ENCODE peak calls at places on chromosomes 2 and 18, in nine cellular contexts. F is colonic mucosa; J is fibroblast of the aortic adventitia; U is retinal pigment epithelial cell; H is fibroblast of lung; Y is CD8-positive, alpha-beta T cell; S is psoas muscle; X is endothelial cell of umbilical vein; K is tibial artery. A is an unnamed sample.

GRCh38 chr18:31942301-31942998 is 478 bp downstream of the TRAPPC8 start:
- DNase-seq in K (no peak), H (peak), U (no peak), F (peak), Y (peak), J (peak), X (peak), S (peak), A (no peak)

GRCh38 chr2:154032220-154032619 is 160.5 kb downstream of the GALNT13 start:
- DNase-seq in X (no peak), K (no peak), H (no peak), F (no peak), U (no peak), J (no peak), Y (no peak), S (no peak), A (no peak)

GRCh38 chr2:56287974-56288373 is 104.2 kb downstream of the CCDC85A start:
- DNase-seq in H (no peak), X (peak), S (no peak), F (no peak), U (no peak), J (peak), Y (no peak), K (no peak), A (no peak)

GRCh38 chr2:160674076-160674630 is 180.5 kb upstream of the RBMS1 start:
- DNase-seq in F (no peak), H (no peak), U (peak), S (no peak), Y (no peak), X (peak), K (no peak), J (no peak), A (no peak)

GRCh38 chr2:216478151-216478550 is 20.5 kb upstream of the RPL37A start:
- DNase-seq in H (peak), Y (no peak), F (no peak), S (no peak), X (peak), U (peak), J (peak), K (no peak), A (no peak)

GRCh38 chr2:183219853-183220252 is 95.6 kb downstream of the NUP35 start:
- DNase-seq in X (no peak), H (peak), U (no peak), F (no peak), Y (no peak), S (no peak), K (no peak), J (peak), A (no peak)

GRCh38 chr18:5447442-5447841 is 96.4 kb downstream of the EPB41L3 start:
- DNase-seq in F (no peak), H (no peak), Y (no peak), X (no peak), K (no peak), U (no peak), S (no peak), J (no peak), A (no peak)

GRCh38 chr2:237432484-237433092 is 18.6 kb upstream of the COL6A3 start:
- DNase-seq in F (no peak), U (peak), S (no peak), K (no peak), Y (peak), J (peak), X (no peak), H (peak), A (no peak)

GRCh38 chr2:40658917-40659316 is 207.0 kb upstream of the SLC8A1 start:
- DNase-seq in F (no peak), K (no peak), U (no peak), S (no peak), J (peak), X (peak), Y (no peak), H (peak), A (no peak)

GRCh38 chr18:26103579-26103978 is 13.2 kb upstream of the SS18 start:
- DNase-seq in H (no peak), X (no peak), S (no peak), K (no peak), F (no peak), Y (peak), J (no peak), U (no peak), A (no peak)

GRCh38 chr2:239621611-239622010 is 220.8 kb upstream of the HDAC4 start:
- DNase-seq in S (no peak), X (no peak), K (no peak), J (no peak), H (no peak), Y (no peak), F (no peak), U (no peak), A (peak)

GRCh38 chr18:48833701-48834394 is 116.9 kb downstream of the SMAD7 start:
- DNase-seq in X (no peak), F (no peak), K (peak), Y (peak), H (no peak), U (no peak), J (no peak), S (peak), A (no peak)

GRCh38 chr18:66724664-66725356 is 120.9 kb upstream of the CDH19 start:
- DNase-seq in X (no peak), S (no peak), Y (no peak), K (no peak), H (no peak), U (peak), F (peak), J (no peak), A (no peak)

GRCh38 chr2:170719810-170720209 is 4.7 kb downstream of the SP5 start:
- DNase-seq in X (no peak), U (no peak), S (no peak), F (no peak), H (no peak), K (no peak), Y (no peak), J (no peak), A (no peak)

GRCh38 chr2:127105656-127106456 is 1.1 kb downstream of the BIN1 start:
- DNase-seq in J (peak), H (peak), Y (no peak), U (no peak), S (peak), X (peak), F (peak), K (peak), A (peak)

GRCh38 chr2:232139171-232139594 is 177.7 kb downstream of the DIS3L2 start:
- DNase-seq in J (no peak), S (no peak), U (no peak), H (no peak), F (no peak), X (no peak), K (no peak), Y (no peak), A (no peak)

GRCh38 chr2:77797088-77797487 is 274.9 kb upstream of the LRRTM4 start:
- DNase-seq in J (no peak), U (peak), K (no peak), H (no peak), F (no peak), S (no peak), X (no peak), Y (no peak), A (no peak)

GRCh38 chr2:71082402-71083252 is 14.2 kb downstream of the NAGK start:
- DNase-seq in F (no peak), Y (no peak), X (no peak), K (no peak), U (no peak), H (no peak), S (no peak), J (no peak), A (no peak)

GRCh38 chr18:24802439-24802838 is 342.0 kb downstream of the HRH4 start:
- DNase-seq in U (no peak), Y (no peak), F (peak), S (no peak), H (no peak), X (no peak), J (no peak), K (no peak), A (no peak)

GRCh38 chr2:212811036-212811805 is 272.6 kb upstream of the ERBB4 start:
- DNase-seq in J (peak), K (no peak), F (no peak), U (no peak), Y (no peak), S (no peak), H (peak), X (no peak), A (no peak)

GRCh38 chr18:29164993-29165599 is 988.2 kb upstream of the CDH2 start:
- DNase-seq in H (peak), X (peak), S (no peak), F (no peak), K (no peak), U (peak), Y (no peak), J (peak), A (no peak)

GRCh38 chr2:184351126-184351525 is 247.2 kb upstream of the ZNF804A start:
- DNase-seq in F (no peak), H (no peak), Y (no peak), U (no peak), S (no peak), J (no peak), K (no peak), X (no peak), A (no peak)

GRCh38 chr2:112880696-112881095 is 30.3 kb upstream of the IL37 start:
- DNase-seq in Y (no peak), F (no peak), X (peak), H (no peak), K (no peak), J (no peak), U (no peak), S (no peak), A (no peak)

GRCh38 chr18:76699923-76700322 is 122.4 kb upstream of the ZNF236 start:
- DNase-seq in Y (no peak), X (no peak), S (no peak), K (no peak), J (no peak), U (no peak), F (no peak), H (peak), A (no peak)

GRCh38 chr2:176814740-176815367 is 397.7 kb upstream of the HNRNPA3 start:
- DNase-seq in J (peak), S (no peak), X (peak), F (no peak), H (peak), U (no peak), Y (no peak), K (no peak), A (no peak)

GRCh38 chr2:10876963-10877362 is 34.8 kb upstream of the KCNF1 start:
- DNase-seq in U (no peak), K (no peak), Y (no peak), X (no peak), S (no peak), H (no peak), F (peak), J (no peak), A (no peak)

GRCh38 chr2:12318427-12319057 is 398.2 kb upstream of the TRIB2 start:
- DNase-seq in K (no peak), J (peak), H (no peak), X (no peak), U (no peak), S (no peak), Y (no peak), F (peak), A (peak)

GRCh38 chr2:40158781-40159180 is 293.1 kb downstream of the SLC8A1 start:
- DNase-seq in X (no peak), Y (no peak), S (no peak), F (no peak), J (no peak), U (no peak), K (no peak), H (no peak), A (no peak)

GRCh38 chr18:55228707-55229106 is 269.4 kb upstream of the CCDC68 start:
- DNase-seq in Y (no peak), K (peak), H (no peak), F (no peak), J (no peak), S (peak), U (no peak), X (no peak), A (no peak)

GRCh38 chr2:163732718-163733117 is 3.1 kb downstream of the FIGN start:
- DNase-seq in Y (no peak), J (peak), U (no peak), F (no peak), K (no peak), S (no peak), X (no peak), H (peak), A (no peak)
- H3K4me3 ChIP-seq in Y (no peak), J (peak), U (no peak), F (no peak), K (peak), S (peak), X (no peak), H (peak), A (no peak)

GRCh38 chr2:241802806-241803318 is 6.1 kb upstream of the NEU4 start:
- DNase-seq in F (peak), H (no peak), Y (no peak), U (no peak), K (no peak), S (no peak), X (no peak), J (no peak), A (peak)

GRCh38 chr2:241802421-241802749 is 6.6 kb upstream of the NEU4 start:
- DNase-seq in Y (no peak), H (no peak), U (no peak), J (no peak), F (peak), X (no peak), K (no peak), S (peak), A (no peak)

GRCh38 chr2:241804326-241805276 is 4.4 kb upstream of the NEU4 start:
- DNase-seq in U (peak), K (peak), F (peak), H (no peak), J (no peak), S (peak), Y (no peak), X (no peak), A (peak)

GRCh38 chr2:241801611-241802420 is 7.2 kb upstream of the NEU4 start:
- DNase-seq in F (peak), H (no peak), U (no peak), K (peak), Y (no peak), J (no peak), S (no peak), X (no peak), A (peak)

GRCh38 chr2:241803387-241804325 is 5.3 kb upstream of the NEU4 start:
- DNase-seq in X (peak), H (peak), Y (no peak), U (peak), J (peak), F (peak), K (peak), S (peak), A (peak)
- H3K4me3 ChIP-seq in X (no peak), H (peak), Y (peak), U (peak), J (peak), F (peak), K (peak), S (peak), A (peak)

GRCh38 chr2:218290316-218291261 is 1.7 kb downstream of the TMBIM1 start:
- DNase-seq in U (no peak), S (no peak), F (no peak), J (no peak), X (no peak), Y (peak), H (no peak), K (no peak), A (no peak)
- H3K4me3 ChIP-seq in U (no peak), S (peak), F (peak), J (peak), X (peak), Y (peak), H (peak), K (peak), A (peak)

GRCh38 chr2:201261471-201261870 is 1.1 kb downstream of the CASP8 start:
- DNase-seq in X (no peak), K (no peak), J (no peak), S (peak), H (no peak), U (no peak), F (peak), Y (peak), A (no peak)
- H3K4me3 ChIP-seq in X (no peak), K (no peak), J (peak), S (no peak), H (no peak), U (no peak), F (peak), Y (peak), A (no peak)

DNA sequence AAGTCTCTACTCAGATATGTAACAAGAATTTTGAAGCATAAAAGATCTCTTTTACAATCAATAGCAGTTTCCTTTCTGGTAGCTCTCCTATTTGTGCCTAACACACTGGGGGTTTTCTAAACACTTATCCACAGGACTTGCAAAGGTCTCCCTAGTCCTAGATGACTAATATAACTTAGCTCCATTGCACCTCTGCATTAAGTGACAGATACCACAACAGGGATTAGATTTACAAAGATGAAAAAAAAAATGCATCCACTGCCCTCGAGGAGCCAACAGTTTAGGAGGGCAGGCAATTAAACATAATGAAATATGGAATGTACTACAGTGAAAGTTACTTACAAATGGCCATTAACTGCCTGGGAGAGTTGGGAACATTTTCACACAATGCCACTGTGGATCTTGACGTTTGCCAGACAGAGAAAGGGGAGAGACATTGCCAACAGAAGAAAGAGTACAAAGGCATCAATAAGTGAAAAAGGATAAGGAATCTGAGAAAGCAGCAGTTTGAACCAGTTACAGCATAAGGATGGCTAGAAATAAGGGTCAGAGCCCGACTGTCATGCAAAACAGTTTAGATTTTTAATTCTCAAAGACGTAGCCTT is 14.3 kb downstream of the PPP3R1 start:
- DNase-seq in K (no peak), U (no peak), S (no peak), J (no peak), X (peak), Y (no peak), H (no peak), F (no peak), A (no peak)
- H3K4me3 ChIP-seq in K (no peak), U (no peak), S (no peak), J (no peak), X (no peak), Y (no peak), H (peak), F (no peak), A (no peak)

GRCh38 chr2:42767899-42768705 is 4.2 kb upstream of the OXER1 start:
- DNase-seq in F (no peak), H (no peak), J (no peak), U (no peak), Y (no peak), S (no peak), K (no peak), X (no peak), A (no peak)
- H3K4me3 ChIP-seq in F (no peak), H (no peak), J (no peak), U (no peak), Y (no peak), S (no peak), K (no peak), X (no peak), A (no peak)